ENCODE peak calls at places on chromosome 7, in five cellular contexts. V is psoas muscle, B is neuronal stem cell, H is K562, P is small intestine. F is an unnamed sample. For H3K9me3 and H3K36me3, the result is how much of the 10 kb centered on the place peaks cover.

GRCh38 chr7:1457949-1458675 is 1.2 kb downstream of the MICALL2 start:
- DNase-seq in V (no peak), B (no peak), H (no peak), P (no peak), F (no peak)

GRCh38 chr7:68678196-68678595 is 920.1 kb upstream of the AUTS2 start:
- DNase-seq in V (no peak), B (no peak), H (no peak), P (no peak), F (no peak)

GRCh38 chr7:128827971-128828711 is 2.1 kb upstream of the FLNC start:
- DNase-seq in V (peak), B (no peak), H (peak), P (peak), F (peak)

GRCh38 chr7:133753513-133753912 is 373.6 kb upstream of the LRGUK start:
- DNase-seq in V (no peak), B (no peak), H (no peak), P (peak), F (no peak)

GRCh38 chr7:155685070-155685790 is 40.8 kb downstream of the RBM33 start:
- DNase-seq in V (no peak), B (no peak), H (no peak), P (no peak), F (no peak)

GRCh38 chr7:54015251-54015650 is 526.9 kb upstream of the VSTM2A start:
- DNase-seq in V (no peak), B (no peak), H (no peak), P (no peak), F (no peak)

GRCh38 chr7:69751026-69751425 is 152.8 kb downstream of the AUTS2 start:
- DNase-seq in V (no peak), B (no peak), H (no peak), P (no peak), F (no peak)

GRCh38 chr7:36037121-36037662 is 115.9 kb upstream of the EEPD1 start:
- DNase-seq in V (peak), B (no peak), H (no peak), P (peak), F (no peak)

GRCh38 chr7:43385309-43385680 is 197.6 kb upstream of the STK17A start:
- DNase-seq in V (no peak), B (no peak), H (no peak), P (no peak), F (no peak)

GRCh38 chr7:47293884-47294568 is 287.9 kb downstream of the TNS3 start:
- DNase-seq in V (peak), B (no peak), H (no peak), P (no peak), F (no peak)

GRCh38 chr7:30859940-30860623 is 51.6 kb upstream of the AQP1 start:
- DNase-seq in V (no peak), B (no peak), H (no peak), P (peak), F (no peak)

GRCh38 chr7:108589874-108590273 is 20.2 kb downstream of the DNAJB9 start:
- DNase-seq in V (no peak), B (no peak), H (no peak), P (no peak), F (no peak)

GRCh38 chr7:151143261-151144015 is 24.1 kb downstream of the GBX1 start:
- DNase-seq in V (peak), B (no peak), H (no peak), P (no peak), F (no peak)

GRCh38 chr7:40470817-40471216 is 336.0 kb downstream of the SUGCT start:
- DNase-seq in V (no peak), B (no peak), H (no peak), P (no peak), F (no peak)

GRCh38 chr7:155944901-155945300 is 132.6 kb upstream of the SHH start:
- DNase-seq in V (no peak), B (peak), H (no peak), P (no peak), F (no peak)

GRCh38 chr7:27186450-27187157 is 1.6 kb upstream of the HOXA11 start:
- DNase-seq in V (no peak), B (no peak), H (no peak), P (no peak), F (peak)

GRCh38 chr7:128030999-128031681 is at the start of gene LRRC4:
- DNase-seq in V (no peak), B (peak), H (no peak), P (peak), F (no peak)

GRCh38 chr7:145378197-145378596 is 542.3 kb upstream of the TPK1 start:
- DNase-seq in V (no peak), B (no peak), H (no peak), P (no peak), F (no peak)

GRCh38 chr7:26199301-26200112 is 1.0 kb downstream of the HNRNPA2B1 start:
- DNase-seq in V (peak), B (peak), H (peak), P (peak), F (peak)

GRCh38 chr7:80053098-80053497 is 81.5 kb upstream of the GNAI1 start:
- DNase-seq in V (no peak), B (no peak), H (no peak), P (peak), F (no peak)

GRCh38 chr7:123797673-123798526 is 47.1 kb upstream of the HYAL4 start:
- DNase-seq in V (no peak), B (peak), H (no peak), P (peak), F (peak)

GRCh38 chr7:47535033-47535703 is 46.7 kb downstream of the TNS3 start:
- DNase-seq in V (no peak), B (peak), H (no peak), P (peak), F (no peak)

GRCh38 chr7:1276626-1277175 is 44.0 kb downstream of the UNCX start:
- DNase-seq in V (no peak), B (no peak), H (no peak), P (no peak), F (no peak)

GRCh38 chr7:157684596-157685429 is 348.0 kb downstream of the DNAJB6 start:
- DNase-seq in V (no peak), B (peak), H (no peak), P (no peak), F (no peak)

GRCh38 chr7:157682064-157682945 is 345.5 kb downstream of the DNAJB6 start:
- DNase-seq in V (no peak), B (no peak), H (no peak), P (no peak), F (peak)

GRCh38 chr7:157684157-157684595 is 347.4 kb downstream of the DNAJB6 start:
- DNase-seq in V (no peak), B (peak), H (no peak), P (no peak), F (no peak)

GRCh38 chr7:157682946-157683239 is 346.1 kb downstream of the DNAJB6 start:
- DNase-seq in V (no peak), B (no peak), H (no peak), P (no peak), F (no peak)

DNA sequence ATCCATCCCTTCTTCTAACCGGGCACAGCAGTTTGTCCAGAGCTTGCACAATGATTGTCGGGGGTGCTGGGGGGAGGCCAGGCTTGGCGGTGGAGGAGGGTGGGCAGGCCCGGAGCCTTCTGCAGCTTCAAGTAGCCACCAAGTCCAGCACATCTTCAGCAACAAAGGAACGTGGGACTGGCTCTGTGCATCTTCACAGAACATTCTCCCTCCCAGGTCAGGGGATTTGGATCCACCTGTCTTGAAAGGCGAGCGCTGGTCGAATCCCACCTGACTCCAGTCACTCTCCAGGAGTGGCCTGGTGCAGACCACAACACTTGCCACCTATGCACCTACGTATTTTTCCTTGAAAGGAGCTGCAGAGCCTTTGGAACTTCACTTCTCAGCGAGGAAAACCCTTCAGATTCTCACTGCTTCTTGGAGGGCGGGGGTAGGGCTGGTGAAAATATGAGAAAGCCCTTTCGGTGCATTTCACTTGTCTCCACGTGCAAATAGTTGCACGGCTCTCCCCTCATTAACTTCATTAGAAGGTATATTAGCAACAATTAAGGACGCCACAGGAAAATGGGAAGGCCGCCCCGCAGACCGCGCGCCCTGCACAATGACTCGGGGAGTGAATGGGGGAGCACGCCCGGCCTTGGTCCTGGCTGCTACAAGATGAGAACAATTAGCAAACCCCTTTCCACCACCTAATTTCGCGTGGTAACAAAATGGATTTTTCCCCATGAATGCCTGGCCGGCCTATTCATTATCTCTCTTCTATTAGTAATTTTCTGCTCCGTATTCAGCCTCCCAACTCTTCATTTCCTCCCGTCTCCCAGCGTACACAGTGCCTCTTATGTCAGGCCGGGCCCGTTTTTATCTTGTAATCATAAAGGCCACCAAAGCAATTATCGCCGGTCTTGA is 346.7 kb downstream of the DNAJB6 start:
- DNase-seq in V (no peak), B (peak), H (no peak), P (no peak), F (peak)
- H3K9me3 ChIP-seq in V (under half), B (under half), H (under half), P (under half), F (under half)

GRCh38 chr7:102079140-102080002 is 207.3 kb upstream of the SH2B2 start:
- DNase-seq in V (no peak), B (no peak), H (peak), P (no peak), F (no peak)

GRCh38 chr7:102073931-102074880 is 212.5 kb upstream of the SH2B2 start:
- DNase-seq in V (no peak), B (no peak), H (no peak), P (peak), F (no peak)

GRCh38 chr7:102075553-102076135 is 211.0 kb upstream of the SH2B2 start:
- DNase-seq in V (no peak), B (no peak), H (no peak), P (no peak), F (no peak)

GRCh38 chr7:102075126-102075525 is 211.5 kb upstream of the SH2B2 start:
- DNase-seq in V (no peak), B (no peak), H (no peak), P (no peak), F (no peak)

DNA sequence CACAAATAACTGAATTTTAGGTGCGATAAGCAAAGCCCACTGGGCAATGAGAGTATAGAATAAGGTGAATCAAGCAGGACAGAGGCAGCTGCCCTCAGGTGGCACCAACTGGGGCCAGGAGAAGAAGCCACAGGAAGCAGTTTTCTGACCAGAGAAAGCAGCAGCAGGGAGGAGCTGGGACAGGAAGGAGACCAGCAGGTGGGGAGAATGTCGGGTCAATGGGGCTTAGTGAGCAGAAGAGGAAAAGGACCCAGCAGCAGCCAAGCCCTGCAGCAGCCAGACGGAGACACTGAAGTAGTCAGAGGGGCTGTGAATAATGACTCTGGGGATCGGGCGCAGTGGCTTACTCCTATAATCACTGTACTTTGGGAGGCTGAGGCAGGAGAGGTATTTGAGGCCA is 209.6 kb upstream of the SH2B2 start:
- DNase-seq in V (no peak), B (no peak), H (no peak), P (no peak), F (no peak)
- H3K36me3 ChIP-seq in V (under half), B (under half), H (under half), P (under half), F (under half)

GRCh38 chr7:120241973-120242372 is 31.0 kb upstream of the KCND2 start:
- DNase-seq in V (no peak), B (no peak), H (no peak), P (no peak), F (no peak)
- H3K27ac ChIP-seq in V (no peak), B (no peak), H (no peak), P (no peak), F (no peak)

GRCh38 chr7:63037242-63037641 is 961.4 kb upstream of the ZNF722 start:
- DNase-seq in V (no peak), B (no peak), H (no peak), P (no peak), F (no peak)
- H3K9me3 ChIP-seq in V (under half), B (under half), H (under half), P (under half), F (under half)

GRCh38 chr7:101239191-101239950 is 1.8 kb upstream of the CLDN15 start:
- DNase-seq in V (no peak), B (no peak), H (no peak), P (peak), F (no peak)
- H3K36me3 ChIP-seq in V (under half), B (under half), H (half or more), P (under half), F (under half)

GRCh38 chr7:116713500-116713899 is 41.5 kb downstream of the MET start:
- DNase-seq in V (no peak), B (no peak), H (no peak), P (no peak), F (no peak)
- H3K27ac ChIP-seq in V (no peak), B (no peak), H (no peak), P (no peak), F (no peak)

GRCh38 chr7:157619753-157620525 is 283.1 kb downstream of the DNAJB6 start:
- DNase-seq in V (no peak), B (no peak), H (no peak), P (no peak), F (no peak)
- H3K9me3 ChIP-seq in V (under half), B (under half), H (under half), P (under half), F (under half)

GRCh38 chr7:153524070-153524601 is 528.1 kb upstream of the DPP6 start:
- DNase-seq in V (no peak), B (peak), H (no peak), P (no peak), F (no peak)

GRCh38 chr7:153518201-153518984 is 533.8 kb upstream of the DPP6 start:
- DNase-seq in V (no peak), B (no peak), H (no peak), P (no peak), F (no peak)

GRCh38 chr7:153523320-153524015 is 528.7 kb upstream of the DPP6 start:
- DNase-seq in V (no peak), B (no peak), H (no peak), P (no peak), F (no peak)

GRCh38 chr7:153522261-153522660 is 529.9 kb upstream of the DPP6 start:
- DNase-seq in V (no peak), B (no peak), H (no peak), P (no peak), F (no peak)

GRCh38 chr7:153521370-153521769 is 530.8 kb upstream of the DPP6 start:
- DNase-seq in V (no peak), B (no peak), H (no peak), P (no peak), F (no peak)
- H3K36me3 ChIP-seq in V (under half), B (under half), H (under half), P (under half), F (under half)

GRCh38 chr7:137908106-137908505 is 61.3 kb upstream of the DGKI start:
- DNase-seq in V (no peak), B (no peak), H (no peak), P (no peak), F (no peak)
- H3K27ac ChIP-seq in V (no peak), B (no peak), H (no peak), P (no peak), F (no peak)

GRCh38 chr7:71486414-71486813 is 354.5 kb downstream of the GALNT17 start:
- DNase-seq in V (no peak), B (no peak), H (no peak), P (no peak), F (no peak)

GRCh38 chr7:71488308-71488707 is 356.4 kb downstream of the GALNT17 start:
- DNase-seq in V (no peak), B (no peak), H (no peak), P (no peak), F (no peak)

GRCh38 chr7:71486856-71487628 is 355.1 kb downstream of the GALNT17 start:
- DNase-seq in V (peak), B (no peak), H (no peak), P (no peak), F (no peak)

GRCh38 chr7:71495828-71496227 is 363.9 kb downstream of the GALNT17 start:
- DNase-seq in V (no peak), B (no peak), H (no peak), P (no peak), F (no peak)

DNA sequence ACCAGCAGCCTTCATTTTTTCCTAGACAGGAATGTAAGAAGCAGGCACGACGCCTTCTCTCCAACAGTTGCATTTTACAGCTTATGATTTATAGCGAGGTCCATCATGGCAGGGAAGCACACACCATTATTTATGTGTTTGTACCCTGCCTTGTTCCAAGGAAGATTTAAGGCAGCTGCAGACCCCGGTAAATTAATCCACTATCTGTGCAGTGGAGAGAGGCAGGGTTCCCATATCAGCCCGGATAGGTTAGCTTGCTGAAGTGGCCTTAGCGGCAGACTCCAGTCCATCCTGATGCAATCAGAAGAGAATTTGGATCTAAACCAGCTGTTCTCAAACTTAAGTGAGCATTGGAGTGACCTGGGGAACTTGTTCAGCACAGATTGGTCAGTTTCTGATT is 359.4 kb downstream of the GALNT17 start:
- DNase-seq in V (no peak), B (no peak), H (no peak), P (no peak), F (no peak)
- H3K9me3 ChIP-seq in V (under half), B (under half), H (under half), P (under half), F (under half)

F was measured in SJSA1.